ENCODE peak calls at places on chromosomes 11 and 22, in six cellular contexts. I is tibial artery, X is esophagus squamous epithelium, C is heart left ventricle, J is AG10803, R is right lobe of liver. V is an unnamed sample.

GRCh38 chr11:85912414-85912813 is 57.2 kb downstream of the CCDC83 start:
- DNase-seq in J (no peak), I (no peak), X (no peak), R (no peak), C (no peak), V (no peak)

GRCh38 chr11:1387961-1388762 is 1.6 kb upstream of the BRSK2 start:
- DNase-seq in C (peak), R (no peak), J (no peak), X (no peak), I (no peak), V (no peak)

GRCh38 chr11:76382209-76382608 is 1.1 kb downstream of the GVQW3 start:
- DNase-seq in X (no peak), J (no peak), R (no peak), I (no peak), C (no peak), V (no peak)

GRCh38 chr11:83007909-83008580 is 63.7 kb downstream of the RAB30 start:
- DNase-seq in J (no peak), R (peak), I (peak), X (no peak), C (peak), V (peak)

GRCh38 chr22:40418366-40419201 is 48.2 kb downstream of the SGSM3 start:
- DNase-seq in J (no peak), X (no peak), R (no peak), C (no peak), I (no peak), V (no peak)

GRCh38 chr22:47369020-47369419 is 606.6 kb downstream of the TBC1D22A start:
- DNase-seq in R (no peak), X (no peak), C (no peak), I (peak), J (no peak), V (no peak)

GRCh38 chr11:85680897-85681296 is 5.1 kb downstream of the CCDC89 start:
- DNase-seq in R (no peak), C (no peak), J (no peak), X (no peak), I (no peak), V (no peak)

GRCh38 chr22:36465232-36466021 is 16.0 kb downstream of the TXN2 start:
- DNase-seq in X (no peak), R (peak), I (peak), C (peak), J (peak), V (peak)

GRCh38 chr22:21693333-21693998 is 27.7 kb downstream of the PPIL2 start:
- DNase-seq in C (no peak), J (no peak), I (no peak), X (no peak), R (peak), V (no peak)

GRCh38 chr11:120554771-120555432 is 43.4 kb downstream of the GRIK4 start:
- DNase-seq in X (no peak), J (peak), C (no peak), I (no peak), R (no peak), V (no peak)

GRCh38 chr11:63917685-63918523 is 940 bp upstream of the RCOR2 start:
- DNase-seq in X (no peak), I (peak), C (peak), J (peak), R (no peak), V (peak)
- H3K4me3 ChIP-seq in X (peak), I (peak), C (peak), J (peak), R (peak), V (peak)

DNA sequence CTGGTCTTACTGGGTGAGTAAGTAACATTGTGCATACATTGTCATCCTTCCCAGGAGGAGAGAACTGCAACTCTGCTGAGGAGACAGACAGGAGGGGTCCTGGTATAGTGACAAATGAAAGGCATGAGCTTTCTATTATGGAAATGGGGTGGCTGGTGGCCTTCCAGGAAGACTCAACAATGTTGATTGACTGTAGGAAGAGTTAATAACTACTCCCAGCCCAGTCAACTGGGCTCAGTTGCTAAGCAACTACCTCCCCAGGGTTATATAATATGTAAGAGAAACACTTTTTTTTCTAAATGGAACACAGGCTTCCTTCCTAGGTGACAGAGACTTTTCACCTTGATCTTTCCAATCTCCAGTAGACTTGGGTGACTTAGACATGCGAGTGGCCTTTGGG is 28.2 kb downstream of the SEZ6L start:
- DNase-seq in C (no peak), X (no peak), I (no peak), J (no peak), R (no peak), V (no peak)
- TF ChIP-seq CTCF in C (no peak), X (no peak), I (no peak), J (no peak), R (no peak), V (no peak)

GRCh38 chr22:27060188-27060587 is 402.8 kb downstream of the MIAT start:
- DNase-seq in I (no peak), C (no peak), R (no peak), X (no peak), J (no peak), V (no peak)
- H3K4me3 ChIP-seq in I (no peak), C (no peak), R (no peak), X (no peak), J (no peak), V (no peak)

GRCh38 chr11:112542479-112542878 is 281.8 kb upstream of the PLET1 start:
- DNase-seq in C (no peak), R (no peak), J (no peak), I (no peak), X (no peak), V (no peak)
- TF ChIP-seq CTCF in C (no peak), R (no peak), J (no peak), I (no peak), X (no peak), V (no peak)

GRCh38 chr11:92977401-92977800 is 8.0 kb downstream of the MTNR1B start:
- DNase-seq in C (no peak), J (no peak), I (no peak), R (no peak), X (no peak), V (no peak)

GRCh38 chr11:92980291-92980690 is 10.8 kb downstream of the MTNR1B start:
- DNase-seq in R (no peak), J (no peak), C (no peak), I (no peak), X (no peak), V (no peak)

GRCh38 chr11:92978226-92979111 is 9.0 kb downstream of the MTNR1B start:
- DNase-seq in X (no peak), C (no peak), I (no peak), J (peak), R (no peak), V (no peak)

GRCh38 chr11:92981508-92982043 is 12.1 kb downstream of the MTNR1B start:
- DNase-seq in C (no peak), J (no peak), X (no peak), R (no peak), I (no peak), V (no peak)

GRCh38 chr11:92979176-92979575 is 9.7 kb downstream of the MTNR1B start:
- DNase-seq in X (no peak), J (peak), C (no peak), R (no peak), I (no peak), V (peak)
- H3K4me3 ChIP-seq in X (no peak), J (no peak), C (no peak), R (no peak), I (no peak), V (no peak)

GRCh38 chr11:45083544-45084087 is 62.8 kb upstream of the PRDM11 start:
- DNase-seq in R (no peak), J (no peak), X (no peak), I (no peak), C (no peak), V (no peak)
- TF ChIP-seq CTCF in R (peak), J (peak), X (peak), I (no peak), C (peak), V (peak)

GRCh38 chr11:2826679-2827056 is 58.9 kb downstream of the CDKN1C start:
- DNase-seq in I (no peak), X (no peak), R (peak), J (no peak), C (peak), V (no peak)

GRCh38 chr11:2825886-2826678 is 59.5 kb downstream of the CDKN1C start:
- DNase-seq in C (peak), I (peak), R (peak), X (no peak), J (peak), V (peak)

GRCh38 chr11:2827792-2828191 is 57.8 kb downstream of the CDKN1C start:
- DNase-seq in C (peak), R (peak), J (no peak), X (no peak), I (no peak), V (no peak)

GRCh38 chr11:2828585-2829330 is 56.8 kb downstream of the CDKN1C start:
- DNase-seq in I (no peak), X (no peak), R (peak), C (peak), J (no peak), V (no peak)

GRCh38 chr11:2827256-2827655 is 58.3 kb downstream of the CDKN1C start:
- DNase-seq in X (no peak), C (peak), R (peak), J (no peak), I (peak), V (no peak)
- H3K4me3 ChIP-seq in X (no peak), C (no peak), R (no peak), J (no peak), I (no peak), V (no peak)

V was measured in fibroblast of pulmonary artery.